ENCODE peak calls at places on chromosomes 3 and 15, in nine cellular contexts. Y, A, N, B, R, Z, S, O and E are unnamed samples.

GRCh38 chr3:194043516-194043915 is 92.4 kb upstream of the HES1 start:
- DNase-seq in Y (no peak), A (no peak), N (no peak), B (no peak), R (peak; percentile 46), Z (no peak), S (no peak), O (no peak), E (peak; percentile 80)

GRCh38 chr3:127525373-127525772 is 65.2 kb downstream of the TPRA1 start:
- DNase-seq in Y (no peak), A (no peak), N (no peak), B (no peak), R (peak; percentile 37), Z (no peak), S (no peak), O (no peak), E (peak; percentile 63)

GRCh38 chr3:17140670-17141505 is 256.1 kb downstream of the PLCL2 start:
- DNase-seq in Y (peak; percentile 28), A (no peak), N (no peak), B (no peak), R (no peak), Z (no peak), S (no peak), O (no peak), E (peak; percentile 58)

GRCh38 chr15:97084650-97085049 is 754.1 kb downstream of the NR2F2 start:
- DNase-seq in Y (no peak), A (no peak), N (no peak), B (no peak), R (peak; percentile 53), Z (no peak), S (no peak), O (no peak), E (no peak)

GRCh38 chr3:101695779-101696372 is 9.4 kb upstream of the RPL24 start:
- DNase-seq in Y (no peak), A (no peak), N (peak; percentile 74), B (no peak), R (peak; percentile 70), Z (no peak), S (peak; percentile 49), O (peak; percentile 39), E (peak; percentile 62)

GRCh38 chr3:174769171-174769570 is 90.0 kb upstream of the NAALADL2 start:
- DNase-seq in Y (no peak), A (no peak), N (no peak), B (no peak), R (no peak), Z (no peak), S (no peak), O (no peak), E (no peak)

GRCh38 chr15:40344217-40344616 is 3.5 kb upstream of the CCDC9B start:
- DNase-seq in Y (no peak), A (no peak), N (no peak), B (no peak), R (peak; percentile 76), Z (no peak), S (no peak), O (no peak), E (peak; percentile 57)

GRCh38 chr3:145357453-145357852 is 803.5 kb downstream of the PLOD2 start:
- DNase-seq in Y (no peak), A (no peak), N (no peak), B (no peak), R (no peak), Z (no peak), S (no peak), O (no peak), E (no peak)

GRCh38 chr3:194154346-194154745 is 18.4 kb downstream of the HES1 start:
- DNase-seq in Y (no peak), A (no peak), N (no peak), B (no peak), R (no peak), Z (no peak), S (no peak), O (no peak), E (no peak)

GRCh38 chr3:120495809-120496208 is 45.0 kb upstream of the FSTL1 start:
- DNase-seq in Y (no peak), A (no peak), N (no peak), B (no peak), R (no peak), Z (no peak), S (no peak), O (no peak), E (no peak)

GRCh38 chr3:159091936-159092335 is 290.1 kb downstream of the MFSD1 start:
- DNase-seq in Y (no peak), A (no peak), N (no peak), B (no peak), R (no peak), Z (no peak), S (no peak), O (no peak), E (no peak)

GRCh38 chr3:186589856-186590579 is 19.5 kb downstream of the DNAJB11 start:
- DNase-seq in Y (no peak), A (no peak), N (no peak), B (no peak), R (no peak), Z (no peak), S (no peak), O (no peak), E (peak; percentile 38)

GRCh38 chr3:65576942-65577341 is 461.8 kb downstream of the MAGI1 start:
- DNase-seq in Y (no peak), A (no peak), N (no peak), B (no peak), R (no peak), Z (no peak), S (no peak), O (no peak), E (peak; percentile 53)